ENCODE peak calls at places on chromosomes 2 and 18, in four cellular contexts. One of them, this sample, is unnamed.

GRCh38 chr2:135183822-135184221 is 131.7 kb downstream of the RAB3GAP1 start:
- DNase-seq in HepG2: no peak
- DNase-seq in HCT116: no peak
- DNase-seq in K562: no peak
- DNase-seq in this sample: no peak

GRCh38 chr2:202007015-202008011 is 26.3 kb upstream of the FZD7 start:
- DNase-seq in HCT116: no peak
- DNase-seq in K562: no peak
- DNase-seq in HepG2: no peak
- DNase-seq in this sample: no peak

GRCh38 chr2:240997141-240997855 is 1.1 kb upstream of the SNED1 start:
- DNase-seq in HCT116: no peak
- DNase-seq in K562: no peak
- DNase-seq in HepG2: peak
- DNase-seq in this sample: no peak

GRCh38 chr2:554444-554843 is 122.8 kb downstream of the TMEM18 start:
- DNase-seq in HepG2: no peak
- DNase-seq in K562: no peak
- DNase-seq in HCT116: no peak
- DNase-seq in this sample: no peak

GRCh38 chr18:61870151-61870550 is 22.7 kb downstream of the RNF152 start:
- DNase-seq in K562: no peak
- DNase-seq in HepG2: no peak
- DNase-seq in HCT116: no peak
- DNase-seq in this sample: no peak

GRCh38 chr2:234258562-234259141 is 208.2 kb downstream of the SPP2 start:
- DNase-seq in HCT116: no peak
- DNase-seq in HepG2: no peak
- DNase-seq in K562: no peak
- DNase-seq in this sample: no peak

GRCh38 chr18:41126541-41127235 is 828.3 kb upstream of the PIK3C3 start:
- DNase-seq in K562: no peak
- DNase-seq in HepG2: no peak
- DNase-seq in HCT116: no peak
- DNase-seq in this sample: no peak

GRCh38 chr2:173278794-173279527 is 75.7 kb upstream of the CDCA7 start:
- DNase-seq in HCT116: no peak
- DNase-seq in HepG2: no peak
- DNase-seq in K562: no peak
- DNase-seq in this sample: no peak

GRCh38 chr2:176494949-176495353 is 225.7 kb downstream of the MTX2 start:
- DNase-seq in HepG2: no peak
- DNase-seq in HCT116: no peak
- DNase-seq in K562: no peak
- DNase-seq in this sample: no peak

GRCh38 chr2:68837164-68837860 is 33.9 kb downstream of the BMP10 start:
- DNase-seq in HCT116: peak
- DNase-seq in HepG2: peak
- DNase-seq in K562: peak
- DNase-seq in this sample: peak

GRCh38 chr2:66242099-66242498 is 192.8 kb upstream of the MEIS1 start:
- DNase-seq in HepG2: no peak
- DNase-seq in HCT116: no peak
- DNase-seq in K562: no peak
- DNase-seq in this sample: no peak

GRCh38 chr2:28736034-28736433 is 15.6 kb upstream of the PPP1CB start:
- DNase-seq in K562: no peak
- DNase-seq in HCT116: no peak
- DNase-seq in HepG2: no peak
- DNase-seq in this sample: no peak

GRCh38 chr2:26704441-26704977 is 12.0 kb downstream of the KCNK3 start:
- DNase-seq in K562: no peak
- DNase-seq in HCT116: no peak
- DNase-seq in HepG2: no peak
- DNase-seq in this sample: no peak

GRCh38 chr18:44320619-44321460 is 359.8 kb upstream of the SETBP1 start:
- DNase-seq in K562: no peak
- DNase-seq in HCT116: no peak
- DNase-seq in HepG2: no peak
- DNase-seq in this sample: no peak

GRCh38 chr2:6784299-6784698 is 81.4 kb downstream of the CMPK2 start:
- DNase-seq in HepG2: no peak
- DNase-seq in HCT116: no peak
- DNase-seq in K562: no peak
- DNase-seq in this sample: no peak

GRCh38 chr2:10983711-10984110 is 72.0 kb downstream of the KCNF1 start:
- DNase-seq in HepG2: no peak
- DNase-seq in HCT116: no peak
- DNase-seq in K562: no peak
- DNase-seq in this sample: no peak

GRCh38 chr2:227201806-227202205 is 37.4 kb downstream of the COL4A3 start:
- DNase-seq in HCT116: no peak
- DNase-seq in HepG2: no peak
- DNase-seq in K562: no peak
- DNase-seq in this sample: no peak

GRCh38 chr2:208415897-208416296 is 9.3 kb downstream of the PTH2R start:
- DNase-seq in HCT116: no peak
- DNase-seq in K562: no peak
- DNase-seq in HepG2: no peak
- DNase-seq in this sample: no peak

GRCh38 chr2:68426446-68426845 is 40.6 kb downstream of the FBXO48 start:
- DNase-seq in HepG2: no peak
- DNase-seq in K562: no peak
- DNase-seq in HCT116: no peak
- DNase-seq in this sample: no peak

GRCh38 chr2:170310876-170311502 is 133.0 kb downstream of the MYO3B start:
- DNase-seq in K562: no peak
- DNase-seq in HCT116: no peak
- DNase-seq in HepG2: no peak
- DNase-seq in this sample: no peak

GRCh38 chr2:162316590-162316989 is 1.9 kb downstream of the IFIH1 start:
- DNase-seq in HCT116: no peak
- DNase-seq in K562: no peak
- DNase-seq in HepG2: no peak
- DNase-seq in this sample: no peak
- TF ChIP-seq TCF7L2 in HCT116: no peak
- TF ChIP-seq TCF7L2 in K562: no peak
- TF ChIP-seq TCF7L2 in HepG2: no peak
- TF ChIP-seq TCF7L2 in this sample: no peak

DNA sequence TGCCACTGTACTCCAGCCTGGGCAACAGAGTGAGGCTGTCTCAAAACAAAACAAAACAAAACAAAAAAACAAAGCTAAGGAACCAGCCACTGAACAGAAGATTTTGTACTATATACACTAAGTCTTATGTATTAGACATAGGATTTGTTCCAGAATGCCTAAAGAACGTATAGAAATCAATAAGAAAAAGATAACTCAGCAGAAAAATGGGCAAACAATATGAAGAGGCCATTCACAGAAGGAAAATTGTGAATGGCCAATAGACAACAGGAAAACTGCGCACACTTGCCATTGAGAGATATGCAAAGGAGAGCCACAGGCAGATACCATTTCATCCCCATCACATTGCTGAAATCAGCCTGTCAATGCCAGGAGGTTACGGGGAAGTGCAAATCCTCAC is 14.9 kb upstream of the UBE2F start:
- DNase-seq in HCT116: no peak
- DNase-seq in HepG2: no peak
- DNase-seq in K562: no peak
- DNase-seq in this sample: no peak
- TF ChIP-seq REST in HCT116: no peak
- TF ChIP-seq REST in HepG2: no peak
- TF ChIP-seq REST in K562: no peak
- TF ChIP-seq REST in this sample: no peak

GRCh38 chr2:179237209-179237946 is 27.3 kb downstream of the SESTD1 start:
- DNase-seq in K562: no peak
- DNase-seq in HepG2: peak
- DNase-seq in HCT116: no peak
- DNase-seq in this sample: no peak

GRCh38 chr2:179239838-179240237 is 24.8 kb downstream of the SESTD1 start:
- DNase-seq in K562: no peak
- DNase-seq in HCT116: no peak
- DNase-seq in HepG2: peak
- DNase-seq in this sample: no peak

GRCh38 chr2:179240481-179241451 is 23.9 kb downstream of the SESTD1 start:
- DNase-seq in HCT116: no peak
- DNase-seq in K562: no peak
- DNase-seq in HepG2: peak
- DNase-seq in this sample: no peak

GRCh38 chr2:179238027-179238426 is 26.6 kb downstream of the SESTD1 start:
- DNase-seq in K562: no peak
- DNase-seq in HepG2: peak
- DNase-seq in HCT116: no peak
- DNase-seq in this sample: no peak

DNA sequence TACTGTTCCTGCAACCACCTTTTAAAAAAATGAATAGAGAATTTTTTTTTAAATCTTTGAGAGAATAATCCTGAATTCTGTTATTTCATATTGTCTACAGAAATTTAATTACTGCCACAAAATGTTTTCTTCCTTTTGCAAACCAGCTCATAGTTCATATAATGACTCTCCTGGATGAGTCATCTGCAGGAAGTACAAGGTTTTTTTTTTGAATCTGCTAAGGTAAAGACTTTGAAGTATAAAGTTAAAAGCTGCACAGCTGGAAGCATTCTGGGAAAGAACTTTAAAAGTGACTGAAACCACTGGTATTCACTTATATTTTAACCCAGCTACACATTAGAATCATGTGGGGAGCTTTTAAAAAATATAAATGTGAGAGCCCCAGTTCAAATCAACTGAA is 25.4 kb downstream of the SESTD1 start:
- DNase-seq in K562: no peak
- DNase-seq in HepG2: peak
- DNase-seq in HCT116: peak
- DNase-seq in this sample: no peak
- H3K27ac ChIP-seq in K562: no peak
- H3K27ac ChIP-seq in HepG2: peak
- H3K27ac ChIP-seq in HCT116: peak
- H3K27ac ChIP-seq in this sample: no peak

GRCh38 chr2:230075988-230076631 is 7.4 kb upstream of the SLC16A14 start:
- DNase-seq in HCT116: no peak
- DNase-seq in HepG2: no peak
- DNase-seq in K562: no peak
- DNase-seq in this sample: no peak
- TF ChIP-seq TCF7L2 in HCT116: no peak
- TF ChIP-seq TCF7L2 in HepG2: no peak
- TF ChIP-seq TCF7L2 in K562: no peak
- TF ChIP-seq TCF7L2 in this sample: no peak

DNA sequence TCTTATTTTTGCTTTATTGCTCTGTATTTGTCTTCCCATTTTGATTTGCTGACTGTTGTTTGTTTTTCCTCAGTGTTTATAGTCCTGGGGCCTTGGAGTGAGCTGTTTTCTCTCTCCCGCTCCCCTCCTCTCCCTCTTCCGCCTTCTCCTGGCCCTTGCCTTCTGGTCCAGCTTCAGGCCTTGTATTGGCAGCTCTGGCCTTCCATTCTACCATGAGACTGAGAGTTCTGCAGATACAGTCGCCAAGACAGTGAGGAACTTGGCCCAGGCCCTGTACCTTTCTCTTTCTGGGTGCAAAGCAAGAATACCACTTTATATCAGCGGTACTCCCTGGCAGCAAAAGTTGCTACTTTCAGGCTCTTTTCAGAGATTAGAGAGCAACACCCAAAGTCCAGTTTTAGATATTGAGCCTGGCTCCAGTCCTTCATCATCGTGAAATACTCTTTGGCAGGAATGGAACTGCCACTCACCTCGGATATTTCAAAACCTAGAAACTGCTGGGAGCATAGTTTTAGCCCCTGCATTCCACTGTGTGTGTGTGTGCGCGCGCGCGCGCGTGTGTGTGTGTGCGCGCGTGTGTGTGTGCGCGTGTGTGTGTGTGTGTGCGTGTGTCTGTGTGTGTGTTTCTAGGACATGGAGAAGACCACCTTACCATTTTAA is 17.1 kb upstream of the L3MBTL4 start:
- DNase-seq in K562: no peak
- DNase-seq in HepG2: no peak
- DNase-seq in HCT116: no peak
- DNase-seq in this sample: no peak
- TF ChIP-seq REST in K562: no peak
- TF ChIP-seq REST in HepG2: no peak
- TF ChIP-seq REST in HCT116: no peak
- TF ChIP-seq REST in this sample: no peak

DNA sequence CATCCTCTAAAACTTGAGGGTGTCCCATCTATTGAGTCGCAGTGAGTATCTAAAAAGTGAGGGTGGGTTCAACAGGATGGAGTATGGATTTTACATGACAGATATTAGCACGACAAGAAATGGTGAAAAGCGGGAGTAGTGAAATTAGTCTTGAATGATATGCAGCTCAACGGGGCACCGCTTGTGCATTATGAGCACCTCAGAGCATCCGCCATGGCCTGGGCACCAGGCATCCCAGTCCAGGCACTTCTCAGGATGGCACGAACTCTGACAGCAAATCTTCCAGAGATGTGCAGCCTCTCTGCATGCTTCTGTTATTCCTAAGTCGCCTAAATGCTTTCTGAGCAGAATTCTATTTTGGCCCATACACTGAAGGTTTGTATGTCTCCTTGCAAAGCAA is 57.1 kb downstream of the ZNF516 start:
- DNase-seq in HCT116: no peak
- DNase-seq in HepG2: no peak
- DNase-seq in K562: no peak
- DNase-seq in this sample: no peak
- H3K27ac ChIP-seq in HCT116: no peak
- H3K27ac ChIP-seq in HepG2: no peak
- H3K27ac ChIP-seq in K562: no peak
- H3K27ac ChIP-seq in this sample: no peak

GRCh38 chr2:162537651-162538050 is 193.7 kb downstream of the GCA start:
- DNase-seq in HepG2: no peak
- DNase-seq in HCT116: no peak
- DNase-seq in K562: no peak
- DNase-seq in this sample: no peak
- TF ChIP-seq TCF7L2 in HepG2: no peak
- TF ChIP-seq TCF7L2 in HCT116: no peak
- TF ChIP-seq TCF7L2 in K562: no peak
- TF ChIP-seq TCF7L2 in this sample: no peak

DNA sequence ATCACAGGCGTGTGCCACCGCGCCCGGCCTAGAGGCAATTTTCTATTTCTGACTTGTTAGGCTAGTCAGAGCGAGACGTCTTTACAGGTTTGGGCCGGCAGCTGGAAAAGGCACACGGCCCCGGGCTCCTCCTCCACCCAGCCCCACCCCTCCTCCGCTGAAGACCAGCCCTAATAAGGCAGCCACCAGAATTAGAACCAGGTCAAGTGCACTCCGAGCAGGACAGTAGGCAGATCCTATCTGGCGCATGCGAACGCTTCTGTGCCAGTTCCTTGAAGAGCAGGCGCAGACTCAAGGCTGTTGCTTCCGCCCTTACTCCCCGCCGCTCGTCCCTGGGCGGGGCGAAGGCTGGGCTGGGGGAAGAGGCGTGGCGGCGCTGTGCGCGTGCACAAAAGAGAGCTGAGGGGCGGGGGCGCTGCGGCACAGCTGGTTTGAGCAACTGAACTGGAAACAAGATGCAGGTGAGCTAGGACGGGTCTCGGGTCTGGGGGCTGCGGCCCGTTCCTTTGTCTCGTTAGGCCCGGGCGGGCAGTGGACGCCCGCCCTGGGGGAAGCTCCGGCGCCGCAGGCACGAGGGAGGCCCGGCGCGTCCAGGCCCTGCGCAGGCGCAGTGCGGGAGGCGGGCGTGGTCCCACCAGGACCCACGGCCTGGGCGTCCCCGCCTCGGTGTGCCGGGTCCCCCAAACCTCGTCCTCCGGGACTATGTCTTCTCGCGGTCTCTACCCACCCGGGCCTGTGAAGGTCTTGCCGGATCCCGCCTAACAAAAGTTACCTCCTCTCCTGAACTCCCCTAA is at the start of gene PDCL3:
- DNase-seq in HepG2: peak
- DNase-seq in HCT116: peak
- DNase-seq in K562: peak
- DNase-seq in this sample: peak
- TF ChIP-seq REST in HepG2: no peak
- TF ChIP-seq REST in HCT116: no peak
- TF ChIP-seq REST in K562: peak
- TF ChIP-seq REST in this sample: no peak